ENCODE peak calls at places on chromosomes 13 and 19, in four cellular contexts. M is left ventricle myocardium inferior; J is activated CD4-positive, alpha-beta T cell treated with anti-CD3 and anti-CD28 coated beads, Interleukin-2, amount 10 ng/mL, durations not matched to agents 7 days and 5 days; O is endodermal cell. T is an unnamed sample.

GRCh38 chr19:3591876-3592613 is 6.8 kb downstream of the GIPC3 start:
- DNase-seq in M (no peak), J (no peak), O (no peak), T (no peak)

GRCh38 chr13:32443111-32443510 is 15.2 kb upstream of the N4BP2L1 start:
- DNase-seq in M (no peak), J (peak), O (no peak), T (peak)

GRCh38 chr19:39448271-39448670 is 2.9 kb downstream of the SUPT5H start:
- DNase-seq in M (no peak), J (no peak), O (no peak), T (no peak)

GRCh38 chr13:34103854-34104253 is 285.9 kb downstream of the RFC3 start:
- DNase-seq in M (no peak), J (no peak), O (no peak), T (no peak)

GRCh38 chr13:39448831-39449230 is 154.2 kb downstream of the LHFPL6 start:
- DNase-seq in M (no peak), J (no peak), O (no peak), T (no peak)

GRCh38 chr13:100235311-100235901 is 146.5 kb downstream of the PCCA start:
- DNase-seq in M (no peak), J (peak), O (no peak), T (peak)

GRCh38 chr19:6246174-6247006 is 33.4 kb downstream of the MLLT1 start:
- DNase-seq in M (no peak), J (no peak), O (no peak), T (no peak)

GRCh38 chr19:19591133-19591825 is 27.2 kb downstream of the PBX4 start:
- DNase-seq in M (no peak), J (peak), O (peak), T (peak)

GRCh38 chr13:36038785-36039415 is 92.3 kb downstream of the DCLK1 start:
- DNase-seq in M (no peak), J (no peak), O (no peak), T (no peak)

GRCh38 chr19:13053238-13053637 is 49.4 kb downstream of the LYL1 start:
- DNase-seq in M (no peak), J (no peak), O (no peak), T (no peak)

GRCh38 chr13:24275041-24275440 is 34.3 kb upstream of the C1QTNF9 start:
- DNase-seq in M (no peak), J (no peak), O (peak), T (no peak)

GRCh38 chr19:47778954-47779351 is 450 bp downstream of the SELENOW start:
- DNase-seq in M (peak), J (peak), O (no peak), T (no peak)

GRCh38 chr13:33799950-33800592 is 17.9 kb upstream of the RFC3 start:
- DNase-seq in M (no peak), J (no peak), O (no peak), T (peak)

GRCh38 chr13:73481877-73482445 is 423.2 kb downstream of the KLF5 start:
- DNase-seq in M (no peak), J (no peak), O (no peak), T (no peak)

GRCh38 chr19:55340144-55340783 is 588 bp downstream of the KMT5C start:
- DNase-seq in M (no peak), J (peak), O (peak), T (peak)

GRCh38 chr13:83941669-83942335 is 59.5 kb upstream of the SLITRK1 start:
- DNase-seq in M (no peak), J (no peak), O (peak), T (no peak)

GRCh38 chr13:91740811-91741210 is 342.4 kb downstream of the GPC5 start:
- DNase-seq in M (no peak), J (no peak), O (no peak), T (no peak)

GRCh38 chr19:2888739-2889224 is 11.9 kb upstream of the ZNF57 start:
- DNase-seq in M (no peak), J (peak), O (no peak), T (peak)

GRCh38 chr13:26486550-26486949 is 70.9 kb upstream of the WASF3 start:
- DNase-seq in M (peak), J (no peak), O (peak), T (no peak)

GRCh38 chr19:24166055-24166454 is 79.1 kb downstream of the ZNF254 start:
- DNase-seq in M (no peak), J (no peak), O (no peak), T (no peak)

GRCh38 chr13:72144625-72145024 is 277.6 kb upstream of the DACH1 start:
- DNase-seq in M (no peak), J (no peak), O (no peak), T (no peak)

GRCh38 chr19:7900931-7901330 is 2.7 kb upstream of the MAP2K7 start:
- DNase-seq in M (no peak), J (no peak), O (no peak), T (no peak)

GRCh38 chr13:75745387-75745786 is 109.3 kb downstream of the LMO7 start:
- DNase-seq in M (no peak), J (no peak), O (no peak), T (no peak)

GRCh38 chr19:3509566-3509989 is 3.5 kb downstream of the FZR1 start:
- DNase-seq in M (no peak), J (no peak), O (no peak), T (no peak)

GRCh38 chr19:33767898-33768413 is 28.7 kb upstream of the KCTD15 start:
- DNase-seq in M (no peak), J (peak), O (peak), T (peak)

GRCh38 chr19:2887391-2887914 is 13.3 kb upstream of the ZNF57 start:
- DNase-seq in M (no peak), J (no peak), O (peak), T (peak)

GRCh38 chr19:15432018-15432494 is 13.3 kb upstream of the AKAP8L start:
- DNase-seq in M (no peak), J (peak), O (no peak), T (no peak)

GRCh38 chr13:36475468-36475867 is 43.2 kb downstream of the CCNA1 start:
- DNase-seq in M (no peak), J (peak), O (peak), T (no peak)

GRCh38 chr13:51423766-51424165 is 29.1 kb downstream of the INTS6 start:
- DNase-seq in M (no peak), J (no peak), O (no peak), T (no peak)

GRCh38 chr19:29211562-29212416 is 1.2 kb downstream of the UQCRFS1 start:
- DNase-seq in M (no peak), J (peak), O (no peak), T (no peak)